ENCODE peak calls at places on chromosomes 13 and 19, in seven cellular contexts. Y is stimulated activated CD4-positive, alpha-beta T cell treated with anti-CD3 and anti-CD28 coated beads, Interleukin-4, amount 100 ng/mL, for 48 hours; S is WERI-Rb-1; T is anterior cingulate cortex; C is Calu3; E is HEK293T; X is activated CD4-positive, CD25-positive, alpha-beta regulatory T cell. N is an unnamed sample.

GRCh38 chr13:50352720-50353491 is 337.7 kb downstream of the KCNRG start:
- DNase-seq in E (no peak), X (no peak), Y (no peak), T (no peak), S (no peak), C (no peak), N (no peak)

GRCh38 chr19:41376241-41376997 is at the start of gene TMEM91:
- DNase-seq in C (peak; percentile 47), X (no peak), T (no peak), Y (no peak), E (no peak), S (peak; percentile 38), N (no peak)

GRCh38 chr19:35404879-35405622 is 34.2 kb downstream of the GPR42 start:
- DNase-seq in Y (peak; percentile 71), E (no peak), T (no peak), C (peak; percentile 18), X (no peak), S (no peak), N (peak; percentile 43)

GRCh38 chr13:95099541-95099940 is 201.7 kb downstream of the ABCC4 start:
- DNase-seq in S (no peak), X (no peak), T (no peak), E (no peak), Y (no peak), C (no peak), N (no peak)

GRCh38 chr19:38569368-38569983 is 48.3 kb downstream of the MAP4K1 start:
- DNase-seq in S (no peak), T (no peak), E (no peak), Y (no peak), C (no peak), X (no peak), N (no peak)

GRCh38 chr19:1226227-1226518 is 11.6 kb downstream of the CBARP start:
- DNase-seq in X (no peak), S (no peak), E (no peak), T (no peak), Y (no peak), C (no peak), N (no peak)

GRCh38 chr19:16897572-16898056 is 8.8 kb downstream of the F2RL3 start:
- DNase-seq in Y (no peak), X (no peak), E (no peak), T (no peak), C (peak; percentile 32), S (no peak), N (no peak)

GRCh38 chr13:26254583-26255102 is 714 bp downstream of the CDK8 start:
- DNase-seq in S (peak; percentile 65), X (peak; percentile 34), E (peak; percentile 16), T (no peak), Y (peak; percentile 38), C (peak; percentile 49), N (no peak)

GRCh38 chr13:67493835-67494234 is 263.7 kb upstream of the PCDH9 start:
- DNase-seq in T (no peak), E (no peak), S (no peak), Y (no peak), C (no peak), X (no peak), N (no peak)

N was measured in AG09319.